ENCODE peak calls at places on chromosome 22, in seven cellular contexts. One of them, this sample, is unnamed.

GRCh38 chr22:45922256-45922655 is 54.7 kb downstream of the WNT7B start:
- DNase-seq in mesothelial cell of epicardium: no peak
- DNase-seq in Calu3: no peak
- DNase-seq in heart left ventricle: no peak
- DNase-seq in cardiac fibroblast: no peak
- DNase-seq in fibroblast of lung: no peak
- DNase-seq in CD4-positive, alpha-beta T cell: no peak
- DNase-seq in this sample: no peak

GRCh38 chr22:40409613-40410113 is 39.3 kb downstream of the SGSM3 start:
- DNase-seq in mesothelial cell of epicardium: no peak
- DNase-seq in Calu3: no peak
- DNase-seq in heart left ventricle: no peak
- DNase-seq in cardiac fibroblast: no peak
- DNase-seq in fibroblast of lung: no peak
- DNase-seq in CD4-positive, alpha-beta T cell: no peak
- DNase-seq in this sample: peak

GRCh38 chr22:44127353-44127752 is 53.4 kb upstream of the PARVG start:
- DNase-seq in mesothelial cell of epicardium: no peak
- DNase-seq in Calu3: no peak
- DNase-seq in heart left ventricle: no peak
- DNase-seq in cardiac fibroblast: peak
- DNase-seq in fibroblast of lung: no peak
- DNase-seq in CD4-positive, alpha-beta T cell: no peak
- DNase-seq in this sample: no peak

GRCh38 chr22:20867179-20868099 is 8.6 kb downstream of the SNAP29 start:
- DNase-seq in mesothelial cell of epicardium: no peak
- DNase-seq in Calu3: peak
- DNase-seq in heart left ventricle: peak
- DNase-seq in cardiac fibroblast: peak
- DNase-seq in fibroblast of lung: peak
- DNase-seq in CD4-positive, alpha-beta T cell: no peak
- DNase-seq in this sample: no peak

GRCh38 chr22:42626951-42627625 is 12.4 kb upstream of the POLDIP3 start:
- DNase-seq in mesothelial cell of epicardium: no peak
- DNase-seq in Calu3: no peak
- DNase-seq in heart left ventricle: no peak
- DNase-seq in cardiac fibroblast: no peak
- DNase-seq in fibroblast of lung: no peak
- DNase-seq in CD4-positive, alpha-beta T cell: no peak
- DNase-seq in this sample: no peak

GRCh38 chr22:46067159-46068111 is 82.9 kb upstream of the PPARA start:
- DNase-seq in mesothelial cell of epicardium: no peak
- DNase-seq in Calu3: peak
- DNase-seq in heart left ventricle: peak
- DNase-seq in cardiac fibroblast: no peak
- DNase-seq in fibroblast of lung: peak
- DNase-seq in CD4-positive, alpha-beta T cell: no peak
- DNase-seq in this sample: no peak

GRCh38 chr22:37291559-37292298 is 9.4 kb downstream of the CYTH4 start:
- DNase-seq in mesothelial cell of epicardium: no peak
- DNase-seq in Calu3: no peak
- DNase-seq in heart left ventricle: no peak
- DNase-seq in cardiac fibroblast: no peak
- DNase-seq in fibroblast of lung: no peak
- DNase-seq in CD4-positive, alpha-beta T cell: no peak
- DNase-seq in this sample: no peak

GRCh38 chr22:42294034-42294985 is 23.9 kb upstream of the TCF20 start:
- DNase-seq in mesothelial cell of epicardium: peak
- DNase-seq in Calu3: peak
- DNase-seq in heart left ventricle: peak
- DNase-seq in cardiac fibroblast: peak
- DNase-seq in fibroblast of lung: peak
- DNase-seq in CD4-positive, alpha-beta T cell: peak
- DNase-seq in this sample: no peak

GRCh38 chr22:28955817-28956216 is 72.4 kb downstream of the ZNRF3 start:
- DNase-seq in mesothelial cell of epicardium: no peak
- DNase-seq in Calu3: no peak
- DNase-seq in heart left ventricle: no peak
- DNase-seq in cardiac fibroblast: no peak
- DNase-seq in fibroblast of lung: peak
- DNase-seq in CD4-positive, alpha-beta T cell: peak
- DNase-seq in this sample: no peak

GRCh38 chr22:24433001-24433867 is 5.8 kb downstream of the ADORA2A start:
- DNase-seq in mesothelial cell of epicardium: no peak
- DNase-seq in Calu3: no peak
- DNase-seq in heart left ventricle: no peak
- DNase-seq in cardiac fibroblast: no peak
- DNase-seq in fibroblast of lung: no peak
- DNase-seq in CD4-positive, alpha-beta T cell: no peak
- DNase-seq in this sample: no peak

GRCh38 chr22:33465554-33465953 is 407.4 kb upstream of the SYN3 start:
- DNase-seq in mesothelial cell of epicardium: no peak
- DNase-seq in Calu3: no peak
- DNase-seq in heart left ventricle: no peak
- DNase-seq in cardiac fibroblast: no peak
- DNase-seq in fibroblast of lung: no peak
- DNase-seq in CD4-positive, alpha-beta T cell: no peak
- DNase-seq in this sample: no peak

GRCh38 chr22:45226681-45227186 is 14.0 kb downstream of the KIAA0930 start:
- DNase-seq in mesothelial cell of epicardium: no peak
- DNase-seq in Calu3: peak
- DNase-seq in heart left ventricle: no peak
- DNase-seq in cardiac fibroblast: peak
- DNase-seq in fibroblast of lung: no peak
- DNase-seq in CD4-positive, alpha-beta T cell: no peak
- DNase-seq in this sample: no peak

GRCh38 chr22:22060200-22061084 is 77.9 kb upstream of the TOP3B start:
- DNase-seq in mesothelial cell of epicardium: peak
- DNase-seq in Calu3: peak
- DNase-seq in heart left ventricle: peak
- DNase-seq in cardiac fibroblast: peak
- DNase-seq in fibroblast of lung: peak
- DNase-seq in CD4-positive, alpha-beta T cell: peak
- DNase-seq in this sample: peak

GRCh38 chr22:41057076-41057475 is 35.3 kb upstream of the EP300 start:
- DNase-seq in mesothelial cell of epicardium: no peak
- DNase-seq in Calu3: no peak
- DNase-seq in heart left ventricle: no peak
- DNase-seq in cardiac fibroblast: no peak
- DNase-seq in fibroblast of lung: no peak
- DNase-seq in CD4-positive, alpha-beta T cell: no peak
- DNase-seq in this sample: no peak

GRCh38 chr22:47148510-47148909 is 386.1 kb downstream of the TBC1D22A start:
- DNase-seq in mesothelial cell of epicardium: no peak
- DNase-seq in Calu3: no peak
- DNase-seq in heart left ventricle: no peak
- DNase-seq in cardiac fibroblast: no peak
- DNase-seq in fibroblast of lung: no peak
- DNase-seq in CD4-positive, alpha-beta T cell: no peak
- DNase-seq in this sample: no peak

GRCh38 chr22:49016909-49017768 is 810.5 kb downstream of the BRD1 start:
- DNase-seq in mesothelial cell of epicardium: peak
- DNase-seq in Calu3: no peak
- DNase-seq in heart left ventricle: no peak
- DNase-seq in cardiac fibroblast: no peak
- DNase-seq in fibroblast of lung: no peak
- DNase-seq in CD4-positive, alpha-beta T cell: no peak
- DNase-seq in this sample: no peak

GRCh38 chr22:24006207-24006913 is 1.1 kb upstream of the GSTT4 start:
- DNase-seq in mesothelial cell of epicardium: no peak
- DNase-seq in Calu3: no peak
- DNase-seq in heart left ventricle: no peak
- DNase-seq in cardiac fibroblast: no peak
- DNase-seq in fibroblast of lung: no peak
- DNase-seq in CD4-positive, alpha-beta T cell: no peak
- DNase-seq in this sample: no peak

GRCh38 chr22:49976439-49977175 is 16.0 kb downstream of the PIM3 start:
- DNase-seq in mesothelial cell of epicardium: no peak
- DNase-seq in Calu3: no peak
- DNase-seq in heart left ventricle: no peak
- DNase-seq in cardiac fibroblast: no peak
- DNase-seq in fibroblast of lung: no peak
- DNase-seq in CD4-positive, alpha-beta T cell: no peak
- DNase-seq in this sample: no peak

GRCh38 chr22:46846154-46846831 is 83.8 kb downstream of the TBC1D22A start:
- DNase-seq in mesothelial cell of epicardium: no peak
- DNase-seq in Calu3: no peak
- DNase-seq in heart left ventricle: no peak
- DNase-seq in cardiac fibroblast: no peak
- DNase-seq in fibroblast of lung: no peak
- DNase-seq in CD4-positive, alpha-beta T cell: peak
- DNase-seq in this sample: no peak

GRCh38 chr22:23245799-23246136 is 65.5 kb downstream of the BCR start:
- DNase-seq in mesothelial cell of epicardium: no peak
- DNase-seq in Calu3: no peak
- DNase-seq in heart left ventricle: no peak
- DNase-seq in cardiac fibroblast: no peak
- DNase-seq in fibroblast of lung: peak
- DNase-seq in CD4-positive, alpha-beta T cell: no peak
- DNase-seq in this sample: no peak

DNA sequence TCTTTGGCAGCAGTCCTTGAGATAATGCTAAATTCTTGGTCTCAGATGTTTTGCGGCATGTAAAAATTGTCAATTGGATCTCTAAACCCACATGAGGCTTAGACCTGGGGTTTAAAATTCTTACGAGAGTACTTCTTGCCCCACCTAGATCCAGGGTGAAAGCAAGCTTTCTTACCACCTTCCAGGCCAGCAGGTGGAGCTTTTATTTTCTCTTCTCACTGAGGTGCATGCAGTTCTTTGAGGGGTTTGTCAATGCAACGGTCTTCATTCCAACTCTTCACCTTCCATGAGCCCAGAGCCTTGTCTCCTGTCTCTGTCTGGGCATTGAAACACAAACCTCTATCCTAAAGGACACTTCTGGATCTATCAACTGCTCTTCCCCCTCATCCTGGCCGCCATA is 154.1 kb downstream of the MYO18B start:
- DNase-seq in mesothelial cell of epicardium: no peak
- DNase-seq in Calu3: no peak
- DNase-seq in heart left ventricle: no peak
- DNase-seq in cardiac fibroblast: no peak
- DNase-seq in fibroblast of lung: no peak
- DNase-seq in CD4-positive, alpha-beta T cell: no peak
- DNase-seq in this sample: no peak
- TF ChIP-seq CTCF in mesothelial cell of epicardium: no peak
- TF ChIP-seq CTCF in Calu3: no peak
- TF ChIP-seq CTCF in heart left ventricle: no peak
- TF ChIP-seq CTCF in cardiac fibroblast: no peak
- TF ChIP-seq CTCF in fibroblast of lung: no peak
- TF ChIP-seq CTCF in CD4-positive, alpha-beta T cell: no peak
- TF ChIP-seq CTCF in this sample: no peak

DNA sequence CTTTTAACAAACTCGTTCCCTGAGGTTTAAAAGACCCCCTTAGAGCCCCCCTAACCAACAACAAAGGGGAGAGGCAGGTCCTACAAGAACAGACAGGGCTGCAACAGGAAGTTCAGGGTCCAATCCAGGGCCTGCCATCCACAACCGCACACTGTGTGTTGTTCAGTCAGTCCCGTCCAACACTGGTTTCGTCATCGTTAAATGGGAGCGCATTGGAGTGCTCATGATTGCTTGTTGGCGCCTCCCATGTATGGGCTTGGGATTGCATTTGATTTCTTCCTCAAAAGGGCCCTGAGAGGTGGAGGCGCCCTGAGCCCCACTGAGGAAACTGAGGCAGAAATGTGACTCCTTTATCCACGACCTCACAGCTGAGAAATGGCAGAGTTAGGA is 174.1 kb downstream of the MN1 start:
- DNase-seq in mesothelial cell of epicardium: no peak
- DNase-seq in Calu3: no peak
- DNase-seq in heart left ventricle: no peak
- DNase-seq in cardiac fibroblast: peak
- DNase-seq in fibroblast of lung: no peak
- DNase-seq in CD4-positive, alpha-beta T cell: no peak
- DNase-seq in this sample: no peak
- TF ChIP-seq CTCF in mesothelial cell of epicardium: no peak
- TF ChIP-seq CTCF in Calu3: no peak
- TF ChIP-seq CTCF in heart left ventricle: no peak
- TF ChIP-seq CTCF in cardiac fibroblast: no peak
- TF ChIP-seq CTCF in fibroblast of lung: no peak
- TF ChIP-seq CTCF in CD4-positive, alpha-beta T cell: no peak
- TF ChIP-seq CTCF in this sample: no peak

GRCh38 chr22:38304526-38304925 is 12.7 kb downstream of the CSNK1E start:
- DNase-seq in mesothelial cell of epicardium: no peak
- DNase-seq in Calu3: no peak
- DNase-seq in heart left ventricle: peak
- DNase-seq in cardiac fibroblast: peak
- DNase-seq in fibroblast of lung: no peak
- DNase-seq in CD4-positive, alpha-beta T cell: no peak
- DNase-seq in this sample: no peak
- TF ChIP-seq CTCF in mesothelial cell of epicardium: no peak
- TF ChIP-seq CTCF in Calu3: no peak
- TF ChIP-seq CTCF in heart left ventricle: peak
- TF ChIP-seq CTCF in cardiac fibroblast: peak
- TF ChIP-seq CTCF in fibroblast of lung: no peak
- TF ChIP-seq CTCF in CD4-positive, alpha-beta T cell: no peak
- TF ChIP-seq CTCF in this sample: no peak

DNA sequence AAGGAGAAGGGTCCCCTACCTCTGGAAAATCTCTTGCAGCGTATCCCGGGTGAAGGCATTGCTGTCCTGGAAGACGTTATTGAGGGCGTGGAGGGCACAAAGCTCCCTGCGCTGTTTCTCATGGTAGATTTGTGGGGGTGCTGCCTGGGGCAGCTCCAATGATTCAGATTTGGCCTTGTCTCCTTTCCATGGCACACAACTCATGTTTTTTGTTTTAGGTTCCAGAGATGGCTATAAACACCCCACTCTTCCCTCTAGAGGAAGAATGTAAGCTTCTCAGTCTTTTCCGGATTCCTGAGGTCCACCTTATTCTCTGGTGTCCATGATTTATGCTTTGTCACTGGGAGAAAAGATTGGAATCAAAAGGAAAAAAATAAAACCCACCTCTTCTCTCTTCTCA is 959 bp downstream of the JOSD1 start:
- DNase-seq in mesothelial cell of epicardium: no peak
- DNase-seq in Calu3: no peak
- DNase-seq in heart left ventricle: no peak
- DNase-seq in cardiac fibroblast: peak
- DNase-seq in fibroblast of lung: peak
- DNase-seq in CD4-positive, alpha-beta T cell: no peak
- DNase-seq in this sample: no peak
- TF ChIP-seq CTCF in mesothelial cell of epicardium: no peak
- TF ChIP-seq CTCF in Calu3: no peak
- TF ChIP-seq CTCF in heart left ventricle: no peak
- TF ChIP-seq CTCF in cardiac fibroblast: peak
- TF ChIP-seq CTCF in fibroblast of lung: no peak
- TF ChIP-seq CTCF in CD4-positive, alpha-beta T cell: no peak
- TF ChIP-seq CTCF in this sample: no peak

DNA sequence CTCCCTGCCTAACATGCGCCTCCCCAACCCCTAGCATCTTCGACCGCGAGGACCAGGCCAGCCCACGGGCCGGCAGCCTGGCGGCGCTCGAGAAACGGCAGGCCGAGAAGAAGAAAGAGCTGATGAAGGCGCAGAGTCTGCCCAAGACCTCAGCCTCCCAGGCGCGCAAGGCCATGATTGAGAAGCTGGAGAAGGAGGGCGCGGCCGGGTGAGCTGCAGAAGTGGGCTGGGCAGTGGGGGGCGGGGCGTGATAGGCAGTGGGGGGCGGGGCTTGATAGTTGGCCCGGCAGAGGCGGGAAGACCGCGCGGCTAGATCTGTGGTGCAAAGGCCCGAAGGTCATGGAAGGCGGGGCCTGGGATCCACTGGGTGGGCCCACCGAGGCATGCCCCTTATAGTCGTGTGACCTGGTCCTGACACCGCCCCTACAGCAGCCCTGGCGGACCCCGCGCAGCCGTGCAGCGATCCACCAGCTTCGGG is 8.7 kb downstream of the SELENOM start:
- DNase-seq in mesothelial cell of epicardium: no peak
- DNase-seq in Calu3: no peak
- DNase-seq in heart left ventricle: peak
- DNase-seq in cardiac fibroblast: no peak
- DNase-seq in fibroblast of lung: no peak
- DNase-seq in CD4-positive, alpha-beta T cell: no peak
- DNase-seq in this sample: no peak
- TF ChIP-seq CTCF in mesothelial cell of epicardium: no peak
- TF ChIP-seq CTCF in Calu3: no peak
- TF ChIP-seq CTCF in heart left ventricle: no peak
- TF ChIP-seq CTCF in cardiac fibroblast: no peak
- TF ChIP-seq CTCF in fibroblast of lung: no peak
- TF ChIP-seq CTCF in CD4-positive, alpha-beta T cell: no peak
- TF ChIP-seq CTCF in this sample: no peak

This sample was measured in activated B cell treated with CpG ODN at 0.5 μM for 24 hours.